ENCODE peak calls at places on chromosomes 11 and 22, in nine cellular contexts. One of them, this sample, is unnamed.

GRCh38 chr11:69925366-69926196 is 106.4 kb upstream of the FGF3 start:
- DNase-seq in body of pancreas: peak; percentile 8
- DNase-seq in germinal center: peak; percentile 15
- DNase-seq in testis: no peak
- DNase-seq in stimulated activated CD8-positive, alpha-beta memory T cell treated with anti-CD3 and anti-CD28 coated beads, Interleukin-12 subunit alpha, Interleukin-12 subunit beta, amount 100 ng/mL, for 4 hours: no peak
- DNase-seq in LoVo: no peak
- DNase-seq in GM23248: no peak
- DNase-seq in non-pigmented ciliary epithelial cell: no peak
- DNase-seq in stomach: no peak
- DNase-seq in this sample: no peak

GRCh38 chr22:27771637-27772369 is 29.8 kb downstream of the MN1 start:
- DNase-seq in body of pancreas: no peak
- DNase-seq in germinal center: no peak
- DNase-seq in testis: no peak
- DNase-seq in stimulated activated CD8-positive, alpha-beta memory T cell treated with anti-CD3 and anti-CD28 coated beads, Interleukin-12 subunit alpha, Interleukin-12 subunit beta, amount 100 ng/mL, for 4 hours: no peak
- DNase-seq in LoVo: no peak
- DNase-seq in GM23248: no peak
- DNase-seq in non-pigmented ciliary epithelial cell: no peak
- DNase-seq in stomach: no peak
- DNase-seq in this sample: no peak

GRCh38 chr11:117985953-117986887 is at the start of gene IL10RA:
- DNase-seq in body of pancreas: peak; percentile 78
- DNase-seq in germinal center: peak; percentile 94
- DNase-seq in testis: peak; percentile 78
- DNase-seq in stimulated activated CD8-positive, alpha-beta memory T cell treated with anti-CD3 and anti-CD28 coated beads, Interleukin-12 subunit alpha, Interleukin-12 subunit beta, amount 100 ng/mL, for 4 hours: peak; percentile 78
- DNase-seq in LoVo: peak; percentile 80
- DNase-seq in GM23248: peak; percentile 64
- DNase-seq in non-pigmented ciliary epithelial cell: peak; percentile 6
- DNase-seq in stomach: peak; percentile 84
- DNase-seq in this sample: peak; percentile 95

GRCh38 chr11:68682531-68682931 is 1.8 kb upstream of the GAL start:
- DNase-seq in body of pancreas: no peak
- DNase-seq in germinal center: no peak
- DNase-seq in testis: no peak
- DNase-seq in stimulated activated CD8-positive, alpha-beta memory T cell treated with anti-CD3 and anti-CD28 coated beads, Interleukin-12 subunit alpha, Interleukin-12 subunit beta, amount 100 ng/mL, for 4 hours: no peak
- DNase-seq in LoVo: no peak
- DNase-seq in GM23248: peak; percentile 65
- DNase-seq in non-pigmented ciliary epithelial cell: no peak
- DNase-seq in stomach: no peak
- DNase-seq in this sample: no peak

GRCh38 chr11:124415356-124415923 is 9.2 kb downstream of the OR8B4 start:
- DNase-seq in body of pancreas: no peak
- DNase-seq in germinal center: peak; percentile 4
- DNase-seq in testis: no peak
- DNase-seq in stimulated activated CD8-positive, alpha-beta memory T cell treated with anti-CD3 and anti-CD28 coated beads, Interleukin-12 subunit alpha, Interleukin-12 subunit beta, amount 100 ng/mL, for 4 hours: no peak
- DNase-seq in LoVo: peak; percentile 73
- DNase-seq in GM23248: peak; percentile 71
- DNase-seq in non-pigmented ciliary epithelial cell: peak; percentile 22
- DNase-seq in stomach: no peak
- DNase-seq in this sample: peak; percentile 33

GRCh38 chr11:121767433-121767832 is 314.7 kb upstream of the SORL1-AS1 start:
- DNase-seq in body of pancreas: no peak
- DNase-seq in germinal center: peak; percentile 42
- DNase-seq in testis: no peak
- DNase-seq in stimulated activated CD8-positive, alpha-beta memory T cell treated with anti-CD3 and anti-CD28 coated beads, Interleukin-12 subunit alpha, Interleukin-12 subunit beta, amount 100 ng/mL, for 4 hours: no peak
- DNase-seq in LoVo: no peak
- DNase-seq in GM23248: peak; percentile 42
- DNase-seq in non-pigmented ciliary epithelial cell: no peak
- DNase-seq in stomach: no peak
- DNase-seq in this sample: no peak

GRCh38 chr22:27461470-27461869 is 340.1 kb downstream of the MN1 start:
- DNase-seq in body of pancreas: peak; percentile 21
- DNase-seq in germinal center: no peak
- DNase-seq in testis: no peak
- DNase-seq in stimulated activated CD8-positive, alpha-beta memory T cell treated with anti-CD3 and anti-CD28 coated beads, Interleukin-12 subunit alpha, Interleukin-12 subunit beta, amount 100 ng/mL, for 4 hours: no peak
- DNase-seq in LoVo: peak; percentile 21
- DNase-seq in GM23248: peak; percentile 96
- DNase-seq in non-pigmented ciliary epithelial cell: peak; percentile 85
- DNase-seq in stomach: no peak
- DNase-seq in this sample: no peak

GRCh38 chr11:44171518-44171917 is 76.0 kb downstream of the EXT2 start:
- DNase-seq in body of pancreas: no peak
- DNase-seq in germinal center: no peak
- DNase-seq in testis: no peak
- DNase-seq in stimulated activated CD8-positive, alpha-beta memory T cell treated with anti-CD3 and anti-CD28 coated beads, Interleukin-12 subunit alpha, Interleukin-12 subunit beta, amount 100 ng/mL, for 4 hours: no peak
- DNase-seq in LoVo: no peak
- DNase-seq in GM23248: no peak
- DNase-seq in non-pigmented ciliary epithelial cell: peak; percentile 42
- DNase-seq in stomach: no peak
- DNase-seq in this sample: peak; percentile 18

GRCh38 chr11:100677796-100678195 is 9.3 kb upstream of the ARHGAP42 start:
- DNase-seq in body of pancreas: no peak
- DNase-seq in germinal center: no peak
- DNase-seq in testis: no peak
- DNase-seq in stimulated activated CD8-positive, alpha-beta memory T cell treated with anti-CD3 and anti-CD28 coated beads, Interleukin-12 subunit alpha, Interleukin-12 subunit beta, amount 100 ng/mL, for 4 hours: no peak
- DNase-seq in LoVo: no peak
- DNase-seq in GM23248: no peak
- DNase-seq in non-pigmented ciliary epithelial cell: no peak
- DNase-seq in stomach: no peak
- DNase-seq in this sample: no peak

GRCh38 chr11:107669893-107670601 is 41.8 kb downstream of the SLN start:
- DNase-seq in body of pancreas: no peak
- DNase-seq in germinal center: no peak
- DNase-seq in testis: no peak
- DNase-seq in stimulated activated CD8-positive, alpha-beta memory T cell treated with anti-CD3 and anti-CD28 coated beads, Interleukin-12 subunit alpha, Interleukin-12 subunit beta, amount 100 ng/mL, for 4 hours: no peak
- DNase-seq in LoVo: no peak
- DNase-seq in GM23248: no peak
- DNase-seq in non-pigmented ciliary epithelial cell: no peak
- DNase-seq in stomach: no peak
- DNase-seq in this sample: no peak

GRCh38 chr22:48882636-48883200 is 945.0 kb downstream of the BRD1 start:
- DNase-seq in body of pancreas: no peak
- DNase-seq in germinal center: no peak
- DNase-seq in testis: no peak
- DNase-seq in stimulated activated CD8-positive, alpha-beta memory T cell treated with anti-CD3 and anti-CD28 coated beads, Interleukin-12 subunit alpha, Interleukin-12 subunit beta, amount 100 ng/mL, for 4 hours: no peak
- DNase-seq in LoVo: no peak
- DNase-seq in GM23248: no peak
- DNase-seq in non-pigmented ciliary epithelial cell: no peak
- DNase-seq in stomach: no peak
- DNase-seq in this sample: no peak

GRCh38 chr11:119800619-119801018 is 71.6 kb upstream of the NECTIN1 start:
- DNase-seq in body of pancreas: no peak
- DNase-seq in germinal center: no peak
- DNase-seq in testis: no peak
- DNase-seq in stimulated activated CD8-positive, alpha-beta memory T cell treated with anti-CD3 and anti-CD28 coated beads, Interleukin-12 subunit alpha, Interleukin-12 subunit beta, amount 100 ng/mL, for 4 hours: no peak
- DNase-seq in LoVo: no peak
- DNase-seq in GM23248: no peak
- DNase-seq in non-pigmented ciliary epithelial cell: no peak
- DNase-seq in stomach: no peak
- DNase-seq in this sample: no peak

GRCh38 chr11:16032974-16033373 is 323.4 kb downstream of the SOX6 start:
- DNase-seq in body of pancreas: no peak
- DNase-seq in germinal center: no peak
- DNase-seq in testis: no peak
- DNase-seq in stimulated activated CD8-positive, alpha-beta memory T cell treated with anti-CD3 and anti-CD28 coated beads, Interleukin-12 subunit alpha, Interleukin-12 subunit beta, amount 100 ng/mL, for 4 hours: no peak
- DNase-seq in LoVo: no peak
- DNase-seq in GM23248: no peak
- DNase-seq in non-pigmented ciliary epithelial cell: no peak
- DNase-seq in stomach: no peak
- DNase-seq in this sample: no peak

GRCh38 chr22:22942511-22943329 is 55.1 kb downstream of the IGLL5 start:
- DNase-seq in body of pancreas: peak; percentile 48
- DNase-seq in germinal center: peak; percentile 70
- DNase-seq in testis: peak; percentile 85
- DNase-seq in stimulated activated CD8-positive, alpha-beta memory T cell treated with anti-CD3 and anti-CD28 coated beads, Interleukin-12 subunit alpha, Interleukin-12 subunit beta, amount 100 ng/mL, for 4 hours: peak; percentile 30
- DNase-seq in LoVo: peak; percentile 31
- DNase-seq in GM23248: peak; percentile 66
- DNase-seq in non-pigmented ciliary epithelial cell: peak; percentile 15
- DNase-seq in stomach: peak; percentile 70
- DNase-seq in this sample: peak; percentile 73

GRCh38 chr11:46183819-46184218 is 62.6 kb upstream of the PHF21A start:
- DNase-seq in body of pancreas: no peak
- DNase-seq in germinal center: no peak
- DNase-seq in testis: no peak
- DNase-seq in stimulated activated CD8-positive, alpha-beta memory T cell treated with anti-CD3 and anti-CD28 coated beads, Interleukin-12 subunit alpha, Interleukin-12 subunit beta, amount 100 ng/mL, for 4 hours: no peak
- DNase-seq in LoVo: peak; percentile 11
- DNase-seq in GM23248: peak; percentile 54
- DNase-seq in non-pigmented ciliary epithelial cell: peak; percentile 63
- DNase-seq in stomach: no peak
- DNase-seq in this sample: no peak

GRCh38 chr11:16924826-16925494 is 89.3 kb downstream of the PLEKHA7 start:
- DNase-seq in body of pancreas: peak; percentile 88
- DNase-seq in germinal center: no peak
- DNase-seq in testis: peak; percentile 71
- DNase-seq in stimulated activated CD8-positive, alpha-beta memory T cell treated with anti-CD3 and anti-CD28 coated beads, Interleukin-12 subunit alpha, Interleukin-12 subunit beta, amount 100 ng/mL, for 4 hours: no peak
- DNase-seq in LoVo: peak; percentile 96
- DNase-seq in GM23248: peak; percentile 40
- DNase-seq in non-pigmented ciliary epithelial cell: no peak
- DNase-seq in stomach: peak; percentile 86
- DNase-seq in this sample: peak; percentile 82

GRCh38 chr11:121236115-121237001 is 56.2 kb upstream of the SC5D start:
- DNase-seq in body of pancreas: no peak
- DNase-seq in germinal center: no peak
- DNase-seq in testis: no peak
- DNase-seq in stimulated activated CD8-positive, alpha-beta memory T cell treated with anti-CD3 and anti-CD28 coated beads, Interleukin-12 subunit alpha, Interleukin-12 subunit beta, amount 100 ng/mL, for 4 hours: no peak
- DNase-seq in LoVo: peak; percentile 17
- DNase-seq in GM23248: peak; percentile 62
- DNase-seq in non-pigmented ciliary epithelial cell: no peak
- DNase-seq in stomach: no peak
- DNase-seq in this sample: no peak

GRCh38 chr11:12591706-12592105 is 82.5 kb upstream of the TEAD1 start:
- DNase-seq in body of pancreas: no peak
- DNase-seq in germinal center: no peak
- DNase-seq in testis: no peak
- DNase-seq in stimulated activated CD8-positive, alpha-beta memory T cell treated with anti-CD3 and anti-CD28 coated beads, Interleukin-12 subunit alpha, Interleukin-12 subunit beta, amount 100 ng/mL, for 4 hours: no peak
- DNase-seq in LoVo: no peak
- DNase-seq in GM23248: no peak
- DNase-seq in non-pigmented ciliary epithelial cell: no peak
- DNase-seq in stomach: no peak
- DNase-seq in this sample: no peak

GRCh38 chr22:21832291-21833290 is 34.9 kb downstream of the MAPK1 start:
- DNase-seq in body of pancreas: no peak
- DNase-seq in germinal center: no peak
- DNase-seq in testis: peak; percentile 38
- DNase-seq in stimulated activated CD8-positive, alpha-beta memory T cell treated with anti-CD3 and anti-CD28 coated beads, Interleukin-12 subunit alpha, Interleukin-12 subunit beta, amount 100 ng/mL, for 4 hours: no peak
- DNase-seq in LoVo: no peak
- DNase-seq in GM23248: peak; percentile 51
- DNase-seq in non-pigmented ciliary epithelial cell: no peak
- DNase-seq in stomach: no peak
- DNase-seq in this sample: no peak

GRCh38 chr22:28799834-28800307 is 498 bp downstream of the XBP1 start:
- DNase-seq in body of pancreas: peak; percentile 70
- DNase-seq in germinal center: peak; percentile 56
- DNase-seq in testis: peak; percentile 63
- DNase-seq in stimulated activated CD8-positive, alpha-beta memory T cell treated with anti-CD3 and anti-CD28 coated beads, Interleukin-12 subunit alpha, Interleukin-12 subunit beta, amount 100 ng/mL, for 4 hours: no peak
- DNase-seq in LoVo: peak; percentile 47
- DNase-seq in GM23248: peak; percentile 83
- DNase-seq in non-pigmented ciliary epithelial cell: no peak
- DNase-seq in stomach: peak; percentile 72
- DNase-seq in this sample: peak; percentile 80

GRCh38 chr22:42074153-42074750 is at the start of gene PHETA2:
- DNase-seq in body of pancreas: peak; percentile 66
- DNase-seq in germinal center: peak; percentile 64
- DNase-seq in testis: no peak
- DNase-seq in stimulated activated CD8-positive, alpha-beta memory T cell treated with anti-CD3 and anti-CD28 coated beads, Interleukin-12 subunit alpha, Interleukin-12 subunit beta, amount 100 ng/mL, for 4 hours: peak; percentile 41
- DNase-seq in LoVo: peak; percentile 50
- DNase-seq in GM23248: peak; percentile 80
- DNase-seq in non-pigmented ciliary epithelial cell: no peak
- DNase-seq in stomach: peak; percentile 61
- DNase-seq in this sample: peak; percentile 76

GRCh38 chr11:78838417-78838816 is 263.8 kb upstream of the NARS2 start:
- DNase-seq in body of pancreas: no peak
- DNase-seq in germinal center: no peak
- DNase-seq in testis: no peak
- DNase-seq in stimulated activated CD8-positive, alpha-beta memory T cell treated with anti-CD3 and anti-CD28 coated beads, Interleukin-12 subunit alpha, Interleukin-12 subunit beta, amount 100 ng/mL, for 4 hours: no peak
- DNase-seq in LoVo: no peak
- DNase-seq in GM23248: no peak
- DNase-seq in non-pigmented ciliary epithelial cell: no peak
- DNase-seq in stomach: no peak
- DNase-seq in this sample: no peak

GRCh38 chr11:105236631-105237030 is 97.1 kb upstream of the CARD18 start:
- DNase-seq in body of pancreas: no peak
- DNase-seq in germinal center: no peak
- DNase-seq in testis: no peak
- DNase-seq in stimulated activated CD8-positive, alpha-beta memory T cell treated with anti-CD3 and anti-CD28 coated beads, Interleukin-12 subunit alpha, Interleukin-12 subunit beta, amount 100 ng/mL, for 4 hours: no peak
- DNase-seq in LoVo: no peak
- DNase-seq in GM23248: peak; percentile 23
- DNase-seq in non-pigmented ciliary epithelial cell: peak; percentile 22
- DNase-seq in stomach: no peak
- DNase-seq in this sample: no peak

GRCh38 chr11:33976351-33977199 is 75.0 kb upstream of the CAPRIN1 start:
- DNase-seq in body of pancreas: no peak
- DNase-seq in germinal center: no peak
- DNase-seq in testis: no peak
- DNase-seq in stimulated activated CD8-positive, alpha-beta memory T cell treated with anti-CD3 and anti-CD28 coated beads, Interleukin-12 subunit alpha, Interleukin-12 subunit beta, amount 100 ng/mL, for 4 hours: no peak
- DNase-seq in LoVo: no peak
- DNase-seq in GM23248: peak; percentile 65
- DNase-seq in non-pigmented ciliary epithelial cell: no peak
- DNase-seq in stomach: no peak
- DNase-seq in this sample: no peak

GRCh38 chr22:48490513-48491411 is 1336.9 kb downstream of the BRD1 start:
- DNase-seq in body of pancreas: no peak
- DNase-seq in germinal center: no peak
- DNase-seq in testis: no peak
- DNase-seq in stimulated activated CD8-positive, alpha-beta memory T cell treated with anti-CD3 and anti-CD28 coated beads, Interleukin-12 subunit alpha, Interleukin-12 subunit beta, amount 100 ng/mL, for 4 hours: no peak
- DNase-seq in LoVo: no peak
- DNase-seq in GM23248: peak; percentile 23
- DNase-seq in non-pigmented ciliary epithelial cell: no peak
- DNase-seq in stomach: peak; percentile 23
- DNase-seq in this sample: peak; percentile 69

GRCh38 chr11:45541693-45542434 is 123.6 kb downstream of the CHST1 start:
- DNase-seq in body of pancreas: no peak
- DNase-seq in germinal center: no peak
- DNase-seq in testis: no peak
- DNase-seq in stimulated activated CD8-positive, alpha-beta memory T cell treated with anti-CD3 and anti-CD28 coated beads, Interleukin-12 subunit alpha, Interleukin-12 subunit beta, amount 100 ng/mL, for 4 hours: no peak
- DNase-seq in LoVo: no peak
- DNase-seq in GM23248: no peak
- DNase-seq in non-pigmented ciliary epithelial cell: no peak
- DNase-seq in stomach: no peak
- DNase-seq in this sample: no peak

GRCh38 chr22:22168190-22168940 is 76.2 kb upstream of the VPREB1 start:
- DNase-seq in body of pancreas: peak; percentile 41
- DNase-seq in germinal center: peak; percentile 40
- DNase-seq in testis: no peak
- DNase-seq in stimulated activated CD8-positive, alpha-beta memory T cell treated with anti-CD3 and anti-CD28 coated beads, Interleukin-12 subunit alpha, Interleukin-12 subunit beta, amount 100 ng/mL, for 4 hours: no peak
- DNase-seq in LoVo: no peak
- DNase-seq in GM23248: peak; percentile 21
- DNase-seq in non-pigmented ciliary epithelial cell: no peak
- DNase-seq in stomach: no peak
- DNase-seq in this sample: no peak

GRCh38 chr11:69313992-69314391 is 20.0 kb downstream of the MYEOV start:
- DNase-seq in body of pancreas: no peak
- DNase-seq in germinal center: no peak
- DNase-seq in testis: no peak
- DNase-seq in stimulated activated CD8-positive, alpha-beta memory T cell treated with anti-CD3 and anti-CD28 coated beads, Interleukin-12 subunit alpha, Interleukin-12 subunit beta, amount 100 ng/mL, for 4 hours: no peak
- DNase-seq in LoVo: no peak
- DNase-seq in GM23248: no peak
- DNase-seq in non-pigmented ciliary epithelial cell: no peak
- DNase-seq in stomach: no peak
- DNase-seq in this sample: no peak

GRCh38 chr11:75140269-75141138 is 10.4 kb upstream of the SLCO2B1 start:
- DNase-seq in body of pancreas: peak; percentile 70
- DNase-seq in germinal center: peak; percentile 81
- DNase-seq in testis: peak; percentile 78
- DNase-seq in stimulated activated CD8-positive, alpha-beta memory T cell treated with anti-CD3 and anti-CD28 coated beads, Interleukin-12 subunit alpha, Interleukin-12 subunit beta, amount 100 ng/mL, for 4 hours: peak; percentile 56
- DNase-seq in LoVo: peak; percentile 58
- DNase-seq in GM23248: peak; percentile 57
- DNase-seq in non-pigmented ciliary epithelial cell: no peak
- DNase-seq in stomach: peak; percentile 75
- DNase-seq in this sample: peak; percentile 72

GRCh38 chr11:126354631-126355323 is 709 bp upstream of the ST3GAL4 start:
- DNase-seq in body of pancreas: no peak
- DNase-seq in germinal center: no peak
- DNase-seq in testis: no peak
- DNase-seq in stimulated activated CD8-positive, alpha-beta memory T cell treated with anti-CD3 and anti-CD28 coated beads, Interleukin-12 subunit alpha, Interleukin-12 subunit beta, amount 100 ng/mL, for 4 hours: no peak
- DNase-seq in LoVo: no peak
- DNase-seq in GM23248: peak; percentile 31
- DNase-seq in non-pigmented ciliary epithelial cell: no peak
- DNase-seq in stomach: no peak
- DNase-seq in this sample: peak; percentile 51

GRCh38 chr22:40215266-40215665 is 37.5 kb downstream of the TNRC6B start:
- DNase-seq in body of pancreas: peak; percentile 45
- DNase-seq in germinal center: no peak
- DNase-seq in testis: no peak
- DNase-seq in stimulated activated CD8-positive, alpha-beta memory T cell treated with anti-CD3 and anti-CD28 coated beads, Interleukin-12 subunit alpha, Interleukin-12 subunit beta, amount 100 ng/mL, for 4 hours: no peak
- DNase-seq in LoVo: no peak
- DNase-seq in GM23248: no peak
- DNase-seq in non-pigmented ciliary epithelial cell: no peak
- DNase-seq in stomach: peak; percentile 28
- DNase-seq in this sample: no peak

This sample was measured in retina.